ENCODE peak calls at places on chromosomes 5 and 9, in six cellular contexts. G, K, O, F, P and N are unnamed samples.

GRCh38 chr5:172731286-172732073 is 39.5 kb downstream of the DUSP1 start:
- DNase-seq in P (no peak), O (no peak), F (no peak), G (no peak), K (peak), N (no peak)

GRCh38 chr5:43034591-43034968 is 5.5 kb downstream of the ANXA2R start:
- DNase-seq in K (no peak), O (peak), P (no peak), F (no peak), G (no peak), N (no peak)

GRCh38 chr9:69976165-69976564 is 67.5 kb upstream of the MAMDC2 start:
- DNase-seq in F (no peak), O (peak), K (no peak), P (no peak), G (no peak), N (no peak)

GRCh38 chr9:136512651-136513066 is 29.8 kb upstream of the SEC16A start:
- DNase-seq in P (no peak), K (no peak), G (no peak), F (no peak), O (peak), N (no peak)

GRCh38 chr5:119811443-119811842 is 182.1 kb downstream of the FAM170A start:
- DNase-seq in K (no peak), P (no peak), O (no peak), G (no peak), F (no peak), N (no peak)

GRCh38 chr9:98706651-98707103 is 2.1 kb downstream of the GABBR2 start:
- DNase-seq in P (no peak), F (peak), K (no peak), O (no peak), G (no peak), N (no peak)

GRCh38 chr5:88688242-88688959 is 194.6 kb downstream of the MEF2C start:
- DNase-seq in K (no peak), P (no peak), O (no peak), G (no peak), F (no peak), N (no peak)

GRCh38 chr5:91928751-91929521 is 545.8 kb upstream of the ARRDC3 start:
- DNase-seq in G (peak), P (no peak), O (no peak), K (no peak), F (no peak), N (no peak)